ENCODE peak calls at places on chromosomes 11 and 22, in four cellular contexts. One of them, this sample, is unnamed.

GRCh38 chr11:72497731-72498130 is 63.4 kb upstream of the CLPB start:
- DNase-seq in fibroblast of villous mesenchyme: no peak
- DNase-seq in NB4: no peak
- DNase-seq in fibroblast of lung: no peak
- DNase-seq in this sample: no peak

GRCh38 chr11:111788051-111788450 is 21.9 kb upstream of the PPP2R1B start:
- DNase-seq in fibroblast of villous mesenchyme: no peak
- DNase-seq in NB4: no peak
- DNase-seq in fibroblast of lung: no peak
- DNase-seq in this sample: no peak

GRCh38 chr11:86888164-86888977 is 66.8 kb downstream of the FZD4 start:
- DNase-seq in fibroblast of villous mesenchyme: peak
- DNase-seq in NB4: no peak
- DNase-seq in fibroblast of lung: no peak
- DNase-seq in this sample: peak

GRCh38 chr11:10664005-10664404 is 29.6 kb downstream of the IRAG1 start:
- DNase-seq in fibroblast of villous mesenchyme: no peak
- DNase-seq in fibroblast of lung: no peak
- DNase-seq in NB4: no peak
- DNase-seq in this sample: no peak

GRCh38 chr11:116948375-116948774 is 111.0 kb upstream of the APOA1 start:
- DNase-seq in fibroblast of villous mesenchyme: peak
- DNase-seq in NB4: peak
- DNase-seq in fibroblast of lung: no peak
- DNase-seq in this sample: peak

GRCh38 chr22:42673898-42674390 is 24.8 kb upstream of the CYB5R3 start:
- DNase-seq in NB4: no peak
- DNase-seq in fibroblast of lung: peak
- DNase-seq in fibroblast of villous mesenchyme: no peak
- DNase-seq in this sample: peak

GRCh38 chr22:46674367-46674781 is 54.2 kb downstream of the GRAMD4 start:
- DNase-seq in fibroblast of lung: no peak
- DNase-seq in NB4: no peak
- DNase-seq in fibroblast of villous mesenchyme: no peak
- DNase-seq in this sample: no peak

GRCh38 chr11:19873730-19874129 is 161.1 kb downstream of the NAV2 start:
- DNase-seq in fibroblast of villous mesenchyme: no peak
- DNase-seq in NB4: no peak
- DNase-seq in fibroblast of lung: no peak
- DNase-seq in this sample: no peak

GRCh38 chr22:44450503-44450902 is 47.5 kb downstream of the RTL6 start:
- DNase-seq in fibroblast of lung: no peak
- DNase-seq in NB4: no peak
- DNase-seq in fibroblast of villous mesenchyme: no peak
- DNase-seq in this sample: no peak

GRCh38 chr22:39349967-39350802 is at the start of gene SYNGR1:
- DNase-seq in fibroblast of villous mesenchyme: no peak
- DNase-seq in fibroblast of lung: no peak
- DNase-seq in NB4: no peak
- DNase-seq in this sample: no peak

GRCh38 chr22:39352301-39352867 is 2.6 kb downstream of the SYNGR1 start:
- DNase-seq in fibroblast of villous mesenchyme: no peak
- DNase-seq in NB4: peak
- DNase-seq in fibroblast of lung: no peak
- DNase-seq in this sample: no peak

GRCh38 chr22:39351689-39352214 is 2.0 kb downstream of the SYNGR1 start:
- DNase-seq in NB4: peak
- DNase-seq in fibroblast of villous mesenchyme: no peak
- DNase-seq in fibroblast of lung: no peak
- DNase-seq in this sample: no peak

GRCh38 chr22:39349506-39349966 is 255 bp upstream of the SYNGR1 start:
- DNase-seq in NB4: no peak
- DNase-seq in fibroblast of lung: no peak
- DNase-seq in fibroblast of villous mesenchyme: no peak
- DNase-seq in this sample: no peak

DNA sequence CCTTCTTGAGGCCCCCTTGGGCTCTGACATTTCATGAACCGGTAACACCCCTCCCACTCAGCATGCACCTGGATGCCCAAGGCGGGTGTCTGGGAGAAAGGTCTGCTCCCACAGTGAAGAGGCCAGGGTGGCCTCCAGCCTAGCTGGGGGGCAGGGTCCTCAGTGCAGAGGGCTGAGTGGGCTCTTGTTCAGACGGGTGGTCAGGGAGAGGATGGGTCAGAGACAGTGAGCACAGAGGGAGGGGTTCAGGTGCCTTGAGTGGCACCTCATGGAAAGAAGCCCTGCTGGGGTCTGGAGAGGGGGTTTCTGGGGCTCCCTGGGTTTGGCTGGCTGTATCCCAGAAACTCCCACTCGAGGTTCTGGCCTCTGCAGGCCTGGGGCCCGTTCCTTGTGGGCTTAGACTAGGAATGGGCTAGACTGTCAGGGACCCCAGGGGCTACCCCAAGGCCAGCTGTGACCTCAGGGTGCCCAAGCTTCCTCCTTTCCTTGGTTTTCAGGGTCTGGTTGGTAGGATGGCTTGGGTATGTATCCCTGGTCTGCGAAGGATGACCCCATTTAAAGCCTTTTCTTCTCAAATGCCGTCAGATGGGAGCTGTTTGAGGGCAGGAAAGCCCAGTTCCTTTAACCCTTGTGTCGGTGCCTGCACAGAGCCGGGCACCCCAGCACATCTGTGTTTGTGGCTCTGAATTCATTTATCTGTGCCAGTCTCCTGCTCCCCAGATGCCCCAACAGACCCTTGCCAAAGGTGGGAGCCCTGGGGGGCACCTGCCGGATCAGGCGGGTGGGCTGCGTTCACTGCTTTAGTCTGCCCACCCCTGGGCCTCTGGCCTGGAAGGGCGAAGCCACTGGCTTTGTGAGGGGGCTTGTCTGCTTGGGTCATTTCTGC is 1.3 kb downstream of the SYNGR1 start:
- DNase-seq in fibroblast of villous mesenchyme: no peak
- DNase-seq in NB4: no peak
- DNase-seq in fibroblast of lung: no peak
- DNase-seq in this sample: no peak
- H3K4me3 ChIP-seq in fibroblast of villous mesenchyme: peak
- H3K4me3 ChIP-seq in NB4: no peak
- H3K4me3 ChIP-seq in fibroblast of lung: peak
- H3K4me3 ChIP-seq in this sample: peak

GRCh38 chr11:127003260-127003981 is 2.9 kb upstream of the KIRREL3 start:
- DNase-seq in NB4: peak
- DNase-seq in fibroblast of villous mesenchyme: no peak
- DNase-seq in fibroblast of lung: peak
- DNase-seq in this sample: peak
- TF ChIP-seq CTCF in NB4: peak
- TF ChIP-seq CTCF in fibroblast of villous mesenchyme: peak
- TF ChIP-seq CTCF in fibroblast of lung: peak
- TF ChIP-seq CTCF in this sample: no peak

DNA sequence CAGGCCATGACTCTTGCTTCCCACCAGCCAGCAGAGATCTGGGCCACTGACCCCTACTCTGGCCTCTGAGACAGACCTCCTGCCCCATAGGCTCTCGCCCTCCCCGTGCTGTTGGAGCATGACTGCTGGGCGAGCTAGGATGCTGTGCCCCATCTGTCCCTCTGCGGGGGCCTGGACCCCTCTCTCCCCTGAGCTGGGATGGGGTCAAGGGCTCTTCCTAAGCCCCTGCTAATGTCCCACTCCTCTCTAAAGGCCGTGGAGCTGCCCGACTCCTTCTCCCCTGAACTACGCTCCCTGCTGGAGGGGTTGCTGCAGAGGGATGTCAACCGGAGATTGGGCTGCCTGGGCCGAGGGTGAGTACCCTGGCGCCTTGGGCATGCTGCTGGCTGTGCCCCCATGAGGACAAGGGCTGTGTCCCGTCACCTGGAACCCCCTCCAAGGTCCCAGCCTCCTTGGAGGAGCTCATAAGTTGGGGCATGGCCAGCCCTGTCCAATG is 6.2 kb upstream of the ANKRD13D start:
- DNase-seq in NB4: no peak
- DNase-seq in fibroblast of villous mesenchyme: no peak
- DNase-seq in fibroblast of lung: no peak
- DNase-seq in this sample: no peak
- H3K4me3 ChIP-seq in NB4: no peak
- H3K4me3 ChIP-seq in fibroblast of villous mesenchyme: no peak
- H3K4me3 ChIP-seq in fibroblast of lung: no peak
- H3K4me3 ChIP-seq in this sample: no peak

DNA sequence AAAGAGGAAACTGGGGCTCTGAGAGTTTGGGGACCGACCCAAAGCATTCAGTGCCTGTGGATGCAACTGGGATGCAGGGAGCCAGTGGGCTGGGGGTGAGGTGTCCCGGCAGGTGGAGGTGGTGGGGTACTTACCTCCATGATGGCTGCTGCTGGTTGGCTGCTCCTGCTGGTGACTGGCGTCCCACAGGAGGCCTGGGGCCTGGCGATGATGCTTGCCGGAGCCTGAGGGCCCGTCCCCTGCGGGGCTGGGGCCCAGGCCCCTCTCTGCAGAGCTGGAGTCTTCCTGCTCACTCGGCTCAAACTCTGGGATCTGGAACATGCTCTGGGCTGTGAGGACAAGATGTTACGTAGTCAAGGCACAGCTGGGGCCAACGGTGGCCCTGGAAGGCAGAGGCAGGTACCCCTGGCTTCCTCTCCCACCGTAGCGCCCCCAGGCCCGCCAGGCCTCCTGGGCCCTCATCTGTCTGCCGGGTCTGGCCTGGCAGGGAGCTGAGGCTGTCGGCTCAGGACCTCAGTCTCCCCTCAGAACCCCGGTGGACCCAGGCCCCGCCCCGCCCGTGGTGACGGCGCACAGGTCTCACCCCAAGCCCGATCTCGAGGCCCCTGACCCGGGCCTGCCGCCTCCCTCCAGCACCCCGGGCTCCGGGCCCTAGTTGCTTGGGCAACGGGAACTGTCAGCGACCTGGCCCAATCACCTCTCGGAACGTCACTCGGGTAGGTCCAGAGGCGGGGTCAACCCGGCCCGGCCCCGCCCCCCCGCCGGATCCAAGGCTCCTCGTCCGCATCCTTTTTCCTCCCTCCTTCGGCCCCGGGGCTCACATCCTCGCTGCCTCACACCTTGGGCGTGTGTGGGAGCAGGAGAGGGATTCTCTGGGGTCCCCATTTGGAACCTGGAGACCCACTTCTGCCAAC is at the start of gene BAD:
- DNase-seq in NB4: peak
- DNase-seq in fibroblast of villous mesenchyme: peak
- DNase-seq in fibroblast of lung: peak
- DNase-seq in this sample: peak
- TF ChIP-seq CTCF in NB4: no peak
- TF ChIP-seq CTCF in fibroblast of villous mesenchyme: no peak
- TF ChIP-seq CTCF in fibroblast of lung: no peak
- TF ChIP-seq CTCF in this sample: no peak

DNA sequence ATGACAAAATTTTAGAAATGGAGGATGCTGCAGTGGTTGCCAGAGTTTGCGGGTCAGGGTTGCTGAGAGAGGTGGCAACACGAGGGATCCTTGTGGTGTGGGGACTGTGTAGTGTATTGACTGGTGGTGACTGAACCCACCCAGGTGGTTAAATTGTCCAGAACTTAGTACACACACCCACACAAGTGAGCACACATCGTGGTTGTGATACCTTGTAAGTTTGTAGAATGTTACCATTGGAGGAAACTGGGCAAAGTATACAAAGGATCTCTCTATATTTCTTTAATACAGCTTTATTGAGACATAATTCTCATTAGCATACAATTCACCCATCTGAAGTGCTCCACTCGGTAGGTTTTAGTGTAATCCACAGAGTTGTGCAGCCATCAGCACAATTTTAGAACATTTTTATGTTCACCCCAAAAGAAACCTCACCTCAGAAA is 56.1 kb downstream of the MED15 start:
- DNase-seq in NB4: no peak
- DNase-seq in fibroblast of lung: no peak
- DNase-seq in fibroblast of villous mesenchyme: no peak
- DNase-seq in this sample: no peak
- H3K4me3 ChIP-seq in NB4: no peak
- H3K4me3 ChIP-seq in fibroblast of lung: no peak
- H3K4me3 ChIP-seq in fibroblast of villous mesenchyme: no peak
- H3K4me3 ChIP-seq in this sample: no peak